ENCODE peak calls at places on chromosome 18, in seven cellular contexts. J is NCI-H1105 treated with DMSO at 0.1 percent for 48 hours, T is GM23248, G is stomach, I is right cardiac atrium, R is fibroblast of the aortic adventitia, L is caudate nucleus. U is an unnamed sample.

GRCh38 chr18:58793361-58793760 is 71.3 kb upstream of the ZNF532 start:
- DNase-seq in J (no peak), T (peak), G (no peak), I (no peak), R (peak), L (no peak), U (no peak)

GRCh38 chr18:22983175-22983574 is 50.0 kb downstream of the RBBP8 start:
- DNase-seq in J (peak), T (peak), G (no peak), I (no peak), R (peak), L (no peak), U (no peak)

GRCh38 chr18:77116201-77117080 is 16.1 kb downstream of the MBP start:
- DNase-seq in J (no peak), T (no peak), G (no peak), I (peak), R (no peak), L (no peak), U (no peak)

GRCh38 chr18:14930076-14930475 is 182.1 kb downstream of the ANKRD30B start:
- DNase-seq in J (no peak), T (no peak), G (no peak), I (no peak), R (no peak), L (no peak), U (no peak)

GRCh38 chr18:59748628-59749360 is 51.6 kb upstream of the CCBE1 start:
- DNase-seq in J (no peak), T (peak), G (no peak), I (no peak), R (peak), L (no peak), U (no peak)

GRCh38 chr18:35095983-35096676 is 54.9 kb downstream of the MAPRE2 start:
- DNase-seq in J (no peak), T (peak), G (no peak), I (no peak), R (peak), L (no peak), U (no peak)

GRCh38 chr18:44954256-44954655 is 273.6 kb downstream of the SETBP1 start:
- DNase-seq in J (no peak), T (no peak), G (no peak), I (no peak), R (no peak), L (no peak), U (no peak)

GRCh38 chr18:21656402-21656801 is 44.3 kb downstream of the SNRPD1 start:
- DNase-seq in J (no peak), T (peak), G (no peak), I (no peak), R (peak), L (no peak), U (no peak)

GRCh38 chr18:49013961-49014604 is 63.3 kb upstream of the SMAD7 start:
- DNase-seq in J (no peak), T (no peak), G (peak), I (no peak), R (no peak), L (no peak), U (no peak)

GRCh38 chr18:35971661-35972196 is 750 bp upstream of the RMP24 start:
- DNase-seq in J (peak), T (no peak), G (no peak), I (no peak), R (no peak), L (peak), U (no peak)

GRCh38 chr18:13446581-13447470 is 228.3 kb downstream of the LDLRAD4 start:
- DNase-seq in J (no peak), T (peak), G (no peak), I (no peak), R (no peak), L (no peak), U (no peak)